ENCODE peak calls at places on chromosomes 6 and 20, in nine cellular contexts. Z is A549; Y is right lobe of liver; R is adrenal gland; M is IMR-90; B is GM23248; L is fibroblast of lung; X is heart right ventricle; A is naive thymus-derived CD4-positive, alpha-beta T cell. G is an unnamed sample.

GRCh38 chr6:81562169-81562568 is 190.3 kb downstream of the TENT5A start:
- DNase-seq in Z (peak; percentile 1), Y (no peak), R (no peak), M (peak; percentile 89), B (peak; percentile 88), L (peak; percentile 68), X (no peak), A (no peak), G (no peak)

GRCh38 chr20:31485450-31486339 is 10.6 kb downstream of the REM1 start:
- DNase-seq in Z (no peak), Y (peak; percentile 58), R (peak; percentile 59), M (peak; percentile 8), B (peak; percentile 58), L (peak; percentile 36), X (peak; percentile 76), A (no peak), G (no peak)

GRCh38 chr6:151723152-151723551 is 84.3 kb upstream of the ESR1 start:
- DNase-seq in Z (no peak), Y (no peak), R (no peak), M (no peak), B (no peak), L (no peak), X (no peak), A (peak; percentile 61), G (no peak)

GRCh38 chr6:170086639-170087420 is 204.0 kb downstream of the DLL1 start:
- DNase-seq in Z (no peak), Y (peak; percentile 42), R (peak; percentile 17), M (no peak), B (no peak), L (no peak), X (no peak), A (no peak), G (no peak)

GRCh38 chr6:152110878-152111820 is 303.7 kb downstream of the ESR1 start:
- DNase-seq in Z (no peak), Y (peak; percentile 92), R (peak; percentile 66), M (no peak), B (no peak), L (peak; percentile 78), X (peak; percentile 66), A (no peak), G (no peak)

GRCh38 chr6:6005467-6006427 is 978 bp downstream of the NRN1 start:
- DNase-seq in Z (no peak), Y (no peak), R (no peak), M (no peak), B (peak; percentile 59), L (no peak), X (no peak), A (no peak), G (no peak)

GRCh38 chr6:152948150-152948768 is 34.6 kb downstream of the FBXO5 start:
- DNase-seq in Z (peak; percentile 7), Y (no peak), R (no peak), M (peak; percentile 52), B (peak; percentile 68), L (peak; percentile 67), X (no peak), A (peak; percentile 35), G (no peak)

GRCh38 chr6:145155411-145155810 is 579.9 kb downstream of the EPM2A start:
- DNase-seq in Z (no peak), Y (no peak), R (no peak), M (peak; percentile 5), B (peak; percentile 51), L (no peak), X (no peak), A (no peak), G (no peak)

GRCh38 chr6:41705996-41706835 is 29.2 kb downstream of the TFEB start:
- DNase-seq in Z (peak; percentile 78), Y (peak; percentile 75), R (peak; percentile 91), M (peak; percentile 68), B (peak; percentile 91), L (peak; percentile 68), X (peak; percentile 83), A (no peak), G (no peak)

GRCh38 chr6:84618046-84618752 is 146.2 kb downstream of the TBX18 start:
- DNase-seq in Z (no peak), Y (no peak), R (no peak), M (peak; percentile 90), B (peak; percentile 92), L (peak; percentile 87), X (no peak), A (no peak), G (no peak)

GRCh38 chr6:141212296-141212695 is 920.4 kb upstream of the GJE1 start:
- DNase-seq in Z (no peak), Y (no peak), R (no peak), M (no peak), B (no peak), L (no peak), X (no peak), A (no peak), G (no peak)

GRCh38 chr20:62977613-62978558 is 25.4 kb downstream of the SLC17A9 start:
- DNase-seq in Z (peak; percentile 49), Y (no peak), R (no peak), M (no peak), B (no peak), L (no peak), X (no peak), A (peak; percentile 80), G (no peak)

GRCh38 chr20:57264151-57264792 is 2.2 kb downstream of the BMP7 start:
- DNase-seq in Z (no peak), Y (no peak), R (no peak), M (no peak), B (no peak), L (no peak), X (peak; percentile 16), A (no peak), G (no peak)

GRCh38 chr6:138250513-138251247 is 32.4 kb upstream of the PBOV1 start:
- DNase-seq in Z (no peak), Y (no peak), R (peak; percentile 77), M (peak; percentile 5), B (peak; percentile 90), L (peak; percentile 15), X (no peak), A (no peak), G (peak; percentile 46)

GRCh38 chr6:13914346-13914745 is 10.4 kb upstream of the RNF182 start:
- DNase-seq in Z (no peak), Y (no peak), R (no peak), M (peak; percentile 8), B (no peak), L (peak; percentile 48), X (no peak), A (no peak), G (no peak)

GRCh38 chr6:23330632-23331031 is 761.3 kb downstream of the HDGFL1 start:
- DNase-seq in Z (no peak), Y (no peak), R (no peak), M (no peak), B (no peak), L (no peak), X (no peak), A (no peak), G (no peak)

GRCh38 chr6:35413911-35414310 is 38.2 kb upstream of the FANCE start:
- DNase-seq in Z (no peak), Y (no peak), R (no peak), M (no peak), B (no peak), L (no peak), X (no peak), A (no peak), G (no peak)

GRCh38 chr6:35415065-35415880 is 36.9 kb upstream of the FANCE start:
- DNase-seq in Z (peak; percentile 66), Y (peak; percentile 90), R (peak; percentile 87), M (peak; percentile 96), B (peak; percentile 94), L (peak; percentile 91), X (peak; percentile 58), A (peak; percentile 26), G (no peak)

GRCh38 chr6:35419961-35420360 is 32.2 kb upstream of the FANCE start:
- DNase-seq in Z (no peak), Y (no peak), R (no peak), M (no peak), B (no peak), L (no peak), X (no peak), A (no peak), G (no peak)

GRCh38 chr6:35419431-35419830 is 32.7 kb upstream of the FANCE start:
- DNase-seq in Z (no peak), Y (no peak), R (no peak), M (peak; percentile 91), B (peak; percentile 40), L (peak; percentile 91), X (no peak), A (peak; percentile 40), G (no peak)

GRCh38 chr6:35417979-35418661 is 34.0 kb upstream of the FANCE start:
- DNase-seq in Z (no peak), Y (peak; percentile 87), R (no peak), M (no peak), B (no peak), L (no peak), X (no peak), A (no peak), G (no peak)
- H3K27ac ChIP-seq in Z (no peak overlapping the region), Y (no peak overlapping the region), R (no peak overlapping the region), M (peak overlapping the region; percentile 85), B (no peak overlapping the region), L (no peak overlapping the region), X (no peak overlapping the region), A (peak overlapping the region; percentile 38), G (no peak overlapping the region)

GRCh38 chr20:58911970-58912369 is 59.5 kb downstream of the GNAS start:
- DNase-seq in Z (no peak), Y (no peak), R (no peak), M (no peak), B (no peak), L (no peak), X (no peak), A (no peak), G (no peak)
- H3K27ac ChIP-seq in Z (no peak overlapping the region), Y (no peak overlapping the region), R (no peak overlapping the region), M (no peak overlapping the region), B (no peak overlapping the region), L (no peak overlapping the region), X (no peak overlapping the region), A (no peak overlapping the region), G (no peak overlapping the region)

DNA sequence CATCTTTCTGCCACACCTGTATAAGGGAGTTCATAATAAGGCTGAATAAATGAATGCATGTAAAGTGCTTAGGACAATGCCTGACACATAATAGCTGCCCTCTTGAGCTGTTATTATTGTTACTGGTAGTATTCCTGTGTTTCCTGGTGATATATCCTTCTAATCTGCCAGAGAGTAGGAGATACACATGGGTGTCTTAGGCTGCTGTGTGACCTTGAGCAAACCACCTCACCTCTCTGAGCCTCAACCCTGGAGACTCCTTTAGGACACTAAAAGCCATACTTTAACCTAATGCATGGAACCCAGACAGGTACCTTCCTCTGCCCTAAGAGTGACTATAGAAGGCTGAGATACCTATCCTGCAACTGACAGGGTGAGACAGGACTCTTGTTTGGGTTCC is 7.6 kb downstream of the SCRT2 start:
- DNase-seq in Z (no peak), Y (no peak), R (no peak), M (no peak), B (no peak), L (no peak), X (no peak), A (no peak), G (no peak)
- H3K27ac ChIP-seq in Z (no peak overlapping the region), Y (no peak overlapping the region), R (no peak overlapping the region), M (no peak overlapping the region), B (no peak overlapping the region), L (no peak overlapping the region), X (peak overlapping the region; percentile 10), A (no peak overlapping the region), G (no peak overlapping the region)

DNA sequence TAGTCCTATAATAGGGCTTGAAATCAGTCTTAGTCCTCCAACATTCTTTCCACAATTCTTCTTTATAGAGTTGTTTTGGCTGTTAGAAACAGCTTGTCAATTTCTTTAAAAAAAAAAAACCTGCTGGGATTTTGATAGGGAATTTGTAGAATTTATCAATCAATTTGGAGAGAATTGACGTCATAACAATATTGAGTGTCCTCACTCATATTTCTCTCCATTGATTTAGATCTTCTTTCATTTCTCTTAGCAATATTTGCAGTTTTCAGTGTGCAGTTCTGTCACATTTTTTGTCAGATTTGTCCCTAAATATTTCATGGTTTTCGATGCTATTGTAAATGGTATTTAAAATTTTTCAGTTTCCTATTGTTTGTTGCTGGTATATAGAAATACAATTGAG is 5.3 kb upstream of the LINC00237 start:
- DNase-seq in Z (no peak), Y (no peak), R (no peak), M (no peak), B (no peak), L (no peak), X (no peak), A (no peak), G (no peak)
- H3K27ac ChIP-seq in Z (no peak overlapping the region), Y (no peak overlapping the region), R (no peak overlapping the region), M (no peak overlapping the region), B (no peak overlapping the region), L (no peak overlapping the region), X (no peak overlapping the region), A (no peak overlapping the region), G (no peak overlapping the region)

G was measured in epithelial cell of prostate.